ENCODE peak calls at places on chromosomes 13 and 19, in six cellular contexts. H is Peyer's patch; S is left ventricle myocardium inferior; C is naive thymus-derived CD4-positive, alpha-beta T cell; J is cardiac muscle cell; U is heart left ventricle. X is an unnamed sample.

GRCh38 chr19:19627716-19628498 is at the start of gene LPAR2:
- DNase-seq in H (peak; percentile 84), U (peak; percentile 28), J (peak; percentile 21), S (no peak), C (peak; percentile 82), X (no peak)

GRCh38 chr19:41795031-41795461 is 1.3 kb upstream of the CEACAM3 start:
- DNase-seq in H (peak; percentile 69), C (peak; percentile 56), S (no peak), U (peak; percentile 43), J (peak; percentile 41), X (peak; percentile 18)

GRCh38 chr19:3142292-3142670 is 6.4 kb downstream of the GNA15 start:
- DNase-seq in U (no peak), H (no peak), C (no peak), S (no peak), J (peak; percentile 76), X (no peak)

GRCh38 chr19:55702131-55702627 is 27.2 kb downstream of the EPN1 start:
- DNase-seq in J (peak; percentile 71), H (no peak), C (no peak), S (no peak), U (no peak), X (no peak)

GRCh38 chr13:72170571-72170970 is 303.6 kb upstream of the DACH1 start:
- DNase-seq in U (no peak), H (no peak), S (no peak), J (no peak), C (no peak), X (no peak)

GRCh38 chr13:46622918-46623256 is 69.9 kb downstream of the LRCH1 start:
- DNase-seq in H (no peak), U (peak; percentile 43), J (peak; percentile 87), C (no peak), S (peak; percentile 24), X (peak; percentile 63)

GRCh38 chr13:63288576-63288975 is 1872.9 kb upstream of the PCDH20 start:
- DNase-seq in H (no peak), U (no peak), S (no peak), C (no peak), J (no peak), X (no peak)

GRCh38 chr19:55460670-55461258 is 678 bp downstream of the ISOC2 start:
- DNase-seq in U (peak; percentile 88), C (no peak), J (peak; percentile 96), H (peak; percentile 55), S (peak; percentile 86), X (peak; percentile 87)

GRCh38 chr19:46866407-46867132 is 5.8 kb downstream of the ARHGAP35 start:
- DNase-seq in S (no peak), J (no peak), H (no peak), U (no peak), C (no peak), X (no peak)

GRCh38 chr13:110334256-110334655 is 27.2 kb downstream of the COL4A2 start:
- DNase-seq in J (no peak), S (no peak), C (no peak), H (no peak), U (no peak), X (no peak)

GRCh38 chr13:101935828-101936227 is 466.0 kb downstream of the FGF14 start:
- DNase-seq in U (no peak), J (no peak), S (no peak), H (no peak), C (no peak), X (no peak)

GRCh38 chr13:110944121-110944967 is 29.5 kb upstream of the ANKRD10 start:
- DNase-seq in H (no peak), C (peak; percentile 3), U (no peak), J (peak; percentile 81), S (no peak), X (peak; percentile 33)

GRCh38 chr19:30896551-30896950 is 452.7 kb downstream of the TSHZ3 start:
- DNase-seq in J (no peak), C (no peak), S (no peak), U (no peak), H (no peak), X (no peak)

GRCh38 chr19:48812094-48812929 is 1.5 kb upstream of the BCAT2 start:
- DNase-seq in J (peak; percentile 88), S (peak; percentile 91), H (peak; percentile 84), U (peak; percentile 93), C (peak; percentile 50), X (peak; percentile 90)

GRCh38 chr13:100128373-100128772 is 39.5 kb downstream of the PCCA start:
- DNase-seq in U (no peak), S (no peak), C (no peak), J (no peak), H (no peak), X (no peak)

GRCh38 chr19:7748171-7748570 is 837 bp upstream of the CD209 start:
- DNase-seq in S (no peak), J (no peak), C (no peak), H (no peak), U (no peak), X (no peak)

GRCh38 chr13:42757678-42758420 is 23.5 kb upstream of the FAM216B start:
- DNase-seq in J (no peak), H (no peak), C (no peak), S (no peak), U (no peak), X (no peak)

GRCh38 chr13:96090240-96091101 is 564 bp downstream of the HS6ST3 start:
- DNase-seq in U (no peak), J (peak; percentile 11), C (no peak), H (no peak), S (peak; percentile 13), X (no peak)

GRCh38 chr13:55560331-55560730 is 1580.4 kb upstream of the PRR20A start:
- DNase-seq in H (no peak), J (no peak), S (no peak), C (no peak), U (no peak), X (no peak)

GRCh38 chr13:50989476-50989875 is 79.9 kb downstream of the RNASEH2B start:
- DNase-seq in U (no peak), H (no peak), J (peak; percentile 59), C (no peak), S (no peak), X (no peak)

GRCh38 chr13:77267362-77267761 is 59.5 kb downstream of the MYCBP2 start:
- DNase-seq in S (no peak), H (no peak), J (peak; percentile 6), C (no peak), U (no peak), X (no peak)

DNA sequence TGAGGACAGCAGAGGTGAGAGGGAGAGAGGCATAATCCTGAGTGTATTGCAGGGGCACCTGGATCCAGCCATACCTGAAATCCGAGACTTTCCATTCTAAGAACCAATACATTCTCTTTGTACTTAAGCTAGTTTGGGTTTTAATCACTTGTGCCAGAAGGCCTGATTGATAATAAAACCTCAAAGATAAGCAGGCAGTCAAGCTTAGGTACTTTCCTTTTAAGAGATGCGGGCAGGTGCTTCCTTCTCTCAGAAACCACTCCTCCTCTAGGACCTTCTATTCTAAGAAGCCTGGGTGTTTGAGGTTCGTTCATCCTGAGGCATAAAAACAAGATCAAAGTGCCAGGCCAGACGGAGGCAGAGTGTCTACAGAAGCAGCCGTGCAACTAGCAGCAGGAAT is 22.2 kb downstream of the FAM187B start:
- DNase-seq in S (no peak), H (peak; percentile 77), U (no peak), C (peak; percentile 84), J (no peak), X (no peak)
- H3K4me1 ChIP-seq in S (no peaks in the 10 kb centered on the region), H (no peaks in the 10 kb centered on the region), U (peaks cover 3% of the 10 kb centered on the region), C (peaks cover 59% of the 10 kb centered on the region), J (peaks cover 15% of the 10 kb centered on the region), X (no peaks in the 10 kb centered on the region)

GRCh38 chr19:44641460-44641859 is 2.2 kb upstream of the PVR start:
- DNase-seq in C (no peak), S (no peak), J (no peak), U (no peak), H (no peak), X (no peak)

GRCh38 chr19:44641866-44642265 is 1.8 kb upstream of the PVR start:
- DNase-seq in U (no peak), J (no peak), C (no peak), S (no peak), H (no peak), X (no peak)

GRCh38 chr19:44643605-44644390 is at the start of gene PVR:
- DNase-seq in S (peak; percentile 78), J (peak; percentile 74), H (no peak), U (peak; percentile 86), C (no peak), X (peak; percentile 62)

GRCh38 chr19:44640518-44640917 is 3.2 kb upstream of the PVR start:
- DNase-seq in J (peak; percentile 73), H (no peak), U (no peak), S (no peak), C (no peak), X (no peak)

DNA sequence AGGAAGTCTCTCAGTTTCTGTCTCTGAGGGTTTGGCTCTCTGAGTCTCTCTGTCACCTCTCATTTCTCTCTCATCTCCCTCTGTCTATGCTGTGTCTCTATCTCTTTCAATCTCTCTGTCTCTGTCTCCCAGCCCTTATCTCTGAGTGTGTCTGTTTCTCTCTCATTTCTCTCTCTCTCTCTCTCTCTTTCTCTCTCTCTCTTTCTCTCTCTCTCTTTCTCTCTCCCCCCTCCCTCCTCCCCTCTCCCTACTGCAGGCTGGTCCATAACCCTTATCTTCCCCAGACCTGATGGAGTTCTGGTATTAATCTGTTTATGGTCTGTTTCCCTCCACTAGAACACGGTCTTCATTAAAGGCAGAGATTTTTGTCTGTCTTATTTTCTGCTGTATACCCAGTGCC is 1.3 kb upstream of the PVR start:
- DNase-seq in S (no peak), H (no peak), C (no peak), U (no peak), J (no peak), X (no peak)
- H3K4me3 ChIP-seq in S (no peak overlapping the region), H (no peak overlapping the region), C (no peak overlapping the region), U (no peak overlapping the region), J (no peak overlapping the region), X (no peak overlapping the region)

GRCh38 chr13:32538234-32538620 is 368 bp downstream of the N4BP2L2 start:
- DNase-seq in H (peak; percentile 63), C (no peak), J (peak; percentile 52), S (peak; percentile 18), U (peak; percentile 59), X (peak; percentile 22)

GRCh38 chr13:32537580-32538233 is 888 bp downstream of the N4BP2L2 start:
- DNase-seq in H (peak; percentile 27), J (no peak), C (peak; percentile 27), U (peak; percentile 38), S (peak; percentile 33), X (peak; percentile 37)

GRCh38 chr13:32538621-32539246 is at the start of gene N4BP2L2:
- DNase-seq in J (peak; percentile 99), S (peak; percentile 90), H (peak; percentile 92), C (peak; percentile 91), U (peak; percentile 96), X (peak; percentile 97)

GRCh38 chr13:32535748-32536147 is 2.8 kb downstream of the N4BP2L2 start:
- DNase-seq in U (no peak), C (no peak), J (no peak), H (no peak), S (no peak), X (no peak)

DNA sequence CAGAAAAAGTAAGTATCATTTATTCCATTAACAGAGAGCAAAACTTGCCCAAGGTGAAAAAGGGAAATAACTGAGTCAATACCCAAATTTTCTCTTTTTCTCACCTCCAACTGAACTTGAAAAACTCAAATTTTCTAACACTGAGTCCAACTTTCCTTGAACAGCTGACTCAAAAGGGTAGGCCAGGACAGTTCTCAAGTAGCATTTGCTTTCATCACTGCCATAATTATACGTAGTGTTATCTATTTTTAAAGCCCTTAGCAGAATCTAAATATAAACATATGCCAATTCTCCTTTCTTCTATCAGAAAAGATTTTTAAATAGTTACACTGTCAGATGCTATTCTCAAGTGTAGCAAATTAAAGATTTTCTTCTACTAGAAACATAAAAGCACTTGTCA is 3.5 kb downstream of the N4BP2L2 start:
- DNase-seq in J (no peak), S (no peak), U (no peak), C (no peak), H (no peak), X (no peak)
- H3K4me1 ChIP-seq in J (peaks cover 25% of the 10 kb centered on the region), S (peaks cover 90% of the 10 kb centered on the region), U (peaks cover 76% of the 10 kb centered on the region), C (peaks cover 64% of the 10 kb centered on the region), H (peaks cover 43% of the 10 kb centered on the region), X (peaks cover 71% of the 10 kb centered on the region)

GRCh38 chr13:27617801-27618411 is 2.4 kb downstream of the LNX2 start:
- DNase-seq in C (no peak), S (no peak), H (no peak), U (no peak), J (no peak), X (no peak)
- H3K4me3 ChIP-seq in C (no peak overlapping the region), S (peak overlapping the region; percentile 85), H (no peak overlapping the region), U (peak overlapping the region; percentile 88), J (no peak overlapping the region), X (peak overlapping the region; percentile 8)

X was measured in heart right ventricle.